ENCODE peak calls at places on chromosomes 4 and X, in seven cellular contexts. One of them, this sample, is unnamed.

GRCh38 chr4:56426273-56426672 is 9.1 kb downstream of the PPAT start:
- DNase-seq in NCI-H2029: no peak
- DNase-seq in CD8-positive, alpha-beta T cell: no peak
- DNase-seq in hepatocyte: no peak
- DNase-seq in psoas muscle: no peak
- DNase-seq in activated effector memory CD4-positive, alpha-beta T cell treated with anti-CD3 and anti-CD28 coated beads, Interleukin-2, amount 50 U/mL, for 16 hours: no peak
- DNase-seq in NCI-H510A treated with DMSO at 0.1 percent for 48 hours: no peak
- DNase-seq in this sample: no peak

GRCh38 chr4:75834095-75834771 is 68.0 kb downstream of the PPEF2 start:
- DNase-seq in NCI-H2029: no peak
- DNase-seq in CD8-positive, alpha-beta T cell: no peak
- DNase-seq in hepatocyte: no peak
- DNase-seq in psoas muscle: no peak
- DNase-seq in activated effector memory CD4-positive, alpha-beta T cell treated with anti-CD3 and anti-CD28 coated beads, Interleukin-2, amount 50 U/mL, for 16 hours: no peak
- DNase-seq in NCI-H510A treated with DMSO at 0.1 percent for 48 hours: no peak
- DNase-seq in this sample: no peak

GRCh38 chr4:158858410-158859189 is 89.8 kb downstream of the FNIP2 start:
- DNase-seq in NCI-H2029: no peak
- DNase-seq in CD8-positive, alpha-beta T cell: no peak
- DNase-seq in hepatocyte: no peak
- DNase-seq in psoas muscle: no peak
- DNase-seq in activated effector memory CD4-positive, alpha-beta T cell treated with anti-CD3 and anti-CD28 coated beads, Interleukin-2, amount 50 U/mL, for 16 hours: no peak
- DNase-seq in NCI-H510A treated with DMSO at 0.1 percent for 48 hours: no peak
- DNase-seq in this sample: no peak

GRCh38 chr4:100170986-100171385 is 19.3 kb downstream of the DDIT4L start:
- DNase-seq in NCI-H2029: no peak
- DNase-seq in CD8-positive, alpha-beta T cell: no peak
- DNase-seq in hepatocyte: no peak
- DNase-seq in psoas muscle: no peak
- DNase-seq in activated effector memory CD4-positive, alpha-beta T cell treated with anti-CD3 and anti-CD28 coated beads, Interleukin-2, amount 50 U/mL, for 16 hours: no peak
- DNase-seq in NCI-H510A treated with DMSO at 0.1 percent for 48 hours: no peak
- DNase-seq in this sample: no peak

GRCh38 chr4:31585503-31585902 is 865.3 kb downstream of the PCDH7 start:
- DNase-seq in NCI-H2029: no peak
- DNase-seq in CD8-positive, alpha-beta T cell: no peak
- DNase-seq in hepatocyte: no peak
- DNase-seq in psoas muscle: no peak
- DNase-seq in activated effector memory CD4-positive, alpha-beta T cell treated with anti-CD3 and anti-CD28 coated beads, Interleukin-2, amount 50 U/mL, for 16 hours: no peak
- DNase-seq in NCI-H510A treated with DMSO at 0.1 percent for 48 hours: no peak
- DNase-seq in this sample: no peak

GRCh38 chr4:55949480-55949802 is 696 bp downstream of the CEP135 start:
- DNase-seq in NCI-H2029: no peak
- DNase-seq in CD8-positive, alpha-beta T cell: no peak
- DNase-seq in hepatocyte: no peak
- DNase-seq in psoas muscle: no peak
- DNase-seq in activated effector memory CD4-positive, alpha-beta T cell treated with anti-CD3 and anti-CD28 coated beads, Interleukin-2, amount 50 U/mL, for 16 hours: no peak
- DNase-seq in NCI-H510A treated with DMSO at 0.1 percent for 48 hours: peak
- DNase-seq in this sample: peak

GRCh38 chr4:6250235-6250983 is 19.2 kb upstream of the WFS1 start:
- DNase-seq in NCI-H2029: peak
- DNase-seq in CD8-positive, alpha-beta T cell: no peak
- DNase-seq in hepatocyte: peak
- DNase-seq in psoas muscle: no peak
- DNase-seq in activated effector memory CD4-positive, alpha-beta T cell treated with anti-CD3 and anti-CD28 coated beads, Interleukin-2, amount 50 U/mL, for 16 hours: no peak
- DNase-seq in NCI-H510A treated with DMSO at 0.1 percent for 48 hours: peak
- DNase-seq in this sample: peak

GRCh38 chrX:13014111-13015094 is 30.0 kb downstream of the FAM9C start:
- DNase-seq in NCI-H2029: no peak
- DNase-seq in CD8-positive, alpha-beta T cell: no peak
- DNase-seq in hepatocyte: no peak
- DNase-seq in psoas muscle: no peak
- DNase-seq in activated effector memory CD4-positive, alpha-beta T cell treated with anti-CD3 and anti-CD28 coated beads, Interleukin-2, amount 50 U/mL, for 16 hours: no peak
- DNase-seq in NCI-H510A treated with DMSO at 0.1 percent for 48 hours: no peak
- DNase-seq in this sample: no peak

GRCh38 chr4:101276661-101277060 is 70.7 kb downstream of the PPP3CA start:
- DNase-seq in NCI-H2029: no peak
- DNase-seq in CD8-positive, alpha-beta T cell: no peak
- DNase-seq in hepatocyte: no peak
- DNase-seq in psoas muscle: no peak
- DNase-seq in activated effector memory CD4-positive, alpha-beta T cell treated with anti-CD3 and anti-CD28 coated beads, Interleukin-2, amount 50 U/mL, for 16 hours: no peak
- DNase-seq in NCI-H510A treated with DMSO at 0.1 percent for 48 hours: no peak
- DNase-seq in this sample: no peak

GRCh38 chr4:165631208-165631894 is 241.7 kb upstream of the TLL1 start:
- DNase-seq in NCI-H2029: no peak
- DNase-seq in CD8-positive, alpha-beta T cell: no peak
- DNase-seq in hepatocyte: no peak
- DNase-seq in psoas muscle: no peak
- DNase-seq in activated effector memory CD4-positive, alpha-beta T cell treated with anti-CD3 and anti-CD28 coated beads, Interleukin-2, amount 50 U/mL, for 16 hours: no peak
- DNase-seq in NCI-H510A treated with DMSO at 0.1 percent for 48 hours: no peak
- DNase-seq in this sample: no peak

GRCh38 chr4:159284733-159285132 is 181.9 kb downstream of the RAPGEF2 start:
- DNase-seq in NCI-H2029: no peak
- DNase-seq in CD8-positive, alpha-beta T cell: no peak
- DNase-seq in hepatocyte: no peak
- DNase-seq in psoas muscle: no peak
- DNase-seq in activated effector memory CD4-positive, alpha-beta T cell treated with anti-CD3 and anti-CD28 coated beads, Interleukin-2, amount 50 U/mL, for 16 hours: no peak
- DNase-seq in NCI-H510A treated with DMSO at 0.1 percent for 48 hours: no peak
- DNase-seq in this sample: no peak

GRCh38 chr4:118869808-118870342 is 18.8 kb upstream of the SYNPO2 start:
- DNase-seq in NCI-H2029: no peak
- DNase-seq in CD8-positive, alpha-beta T cell: no peak
- DNase-seq in hepatocyte: no peak
- DNase-seq in psoas muscle: no peak
- DNase-seq in activated effector memory CD4-positive, alpha-beta T cell treated with anti-CD3 and anti-CD28 coated beads, Interleukin-2, amount 50 U/mL, for 16 hours: no peak
- DNase-seq in NCI-H510A treated with DMSO at 0.1 percent for 48 hours: no peak
- DNase-seq in this sample: no peak